ENCODE peak calls at places on chromosomes 1 and 21, in nine cellular contexts. E is K562; L is MM.1S; M is foreskin fibroblast; C is IMR-90; K is mesendoderm; T is nucleus accumbens; R is activated naive CD8-positive, alpha-beta T cell treated with anti-CD3 and anti-CD28 coated beads for 36 hours; S is heart right ventricle. D is an unnamed sample.
A peak's percentile ranks its signal among the peaks of the same experiment; 100 is the strongest.

GRCh38 chr1:161196521-161197451 is 2.1 kb downstream of the ADAMTS4 start:
- DNase-seq in S (peak; percentile 60), R (no peak), E (no peak), M (peak; percentile 94), C (peak; percentile 75), T (peak; percentile 27), L (no peak), K (no peak), D (peak; percentile 85)

GRCh38 chr1:54376085-54377039 is 29.8 kb downstream of the SSBP3 start:
- DNase-seq in R (peak; percentile 50), K (peak; percentile 62), C (no peak), S (no peak), T (no peak), L (peak; percentile 94), E (peak; percentile 82), M (no peak), D (no peak)

GRCh38 chr1:238892612-238893011 is 493.8 kb upstream of the CHRM3 start:
- DNase-seq in M (no peak), C (no peak), R (no peak), K (peak; percentile 5), T (no peak), L (no peak), S (no peak), E (no peak), D (no peak)

GRCh38 chr1:44941424-44942324 is 44.7 kb downstream of the EIF2B3 start:
- DNase-seq in S (no peak), C (no peak), R (peak; percentile 14), T (no peak), E (no peak), K (no peak), M (no peak), L (no peak), D (no peak)

GRCh38 chr1:55474168-55474786 is 259.1 kb upstream of the USP24 start:
- DNase-seq in S (no peak), L (no peak), C (peak; percentile 54), K (no peak), T (no peak), E (peak; percentile 28), R (no peak), M (peak; percentile 84), D (peak; percentile 84)

GRCh38 chr1:207424570-207425131 is 29.5 kb upstream of the CR2 start:
- DNase-seq in C (no peak), R (no peak), T (no peak), E (no peak), S (no peak), M (no peak), K (no peak), L (no peak), D (no peak)

GRCh38 chr1:53277326-53277725 is 39.0 kb upstream of the MAGOH start:
- DNase-seq in R (no peak), S (no peak), E (no peak), L (no peak), K (no peak), T (no peak), C (no peak), M (no peak), D (no peak)

GRCh38 chr21:41601573-41602371 is 93.8 kb upstream of the TMPRSS2 start:
- DNase-seq in R (no peak), K (no peak), T (no peak), C (peak; percentile 13), E (no peak), L (no peak), S (no peak), M (peak; percentile 45), D (no peak)

GRCh38 chr21:28537371-28538079 is 455.2 kb downstream of the LTN1 start:
- DNase-seq in T (no peak), M (peak; percentile 96), L (no peak), K (no peak), C (peak; percentile 100), R (no peak), E (no peak), S (no peak), D (peak; percentile 75)

GRCh38 chr1:52348704-52349301 is 17.2 kb downstream of the CC2D1B start:
- DNase-seq in M (peak; percentile 85), R (no peak), L (no peak), E (no peak), T (peak; percentile 24), C (peak; percentile 44), S (no peak), K (peak; percentile 75), D (peak; percentile 52)

GRCh38 chr1:42765832-42766722 is 751 bp downstream of the P3H1 start:
- DNase-seq in T (no peak), L (peak; percentile 28), M (peak; percentile 89), S (peak; percentile 23), E (peak; percentile 44), K (peak; percentile 89), C (peak; percentile 83), R (peak; percentile 72), D (peak; percentile 74)

GRCh38 chr1:226893936-226894335 is 23.5 kb downstream of the PSEN2 start:
- DNase-seq in E (no peak), S (no peak), L (no peak), R (no peak), M (no peak), C (no peak), K (no peak), T (no peak), D (no peak)

GRCh38 chr1:13809461-13810159 is 109.6 kb downstream of the PRDM2 start:
- DNase-seq in C (peak; percentile 7), L (no peak), K (peak; percentile 57), R (no peak), T (no peak), M (no peak), E (peak; percentile 68), S (no peak), D (no peak)

GRCh38 chr1:169726851-169727250 is 7.0 kb downstream of the SELE start:
- DNase-seq in T (no peak), R (no peak), M (no peak), C (no peak), E (no peak), S (no peak), L (no peak), K (no peak), D (no peak)

D was measured in amniotic epithelial cell.